ENCODE peak calls at places on chromosomes 11 and 22, in seven cellular contexts. E is fibroblast of lung, W is choroid plexus epithelial cell, X is dorsolateral prefrontal cortex, Q is adrenal gland, R is gastrocnemius medialis, Y is fibroblast of villous mesenchyme. I is an unnamed sample.

GRCh38 chr22:41290262-41291221 is 4.6 kb upstream of the RANGAP1 start:
- DNase-seq in E (peak; percentile 86), W (peak; percentile 89), X (no peak), Q (no peak), R (no peak), Y (peak; percentile 79), I (no peak)

GRCh38 chr11:70580036-70580805 is 181.9 kb downstream of the CTTN start:
- DNase-seq in E (no peak), W (no peak), X (no peak), Q (no peak), R (no peak), Y (no peak), I (no peak)

GRCh38 chr11:69801513-69802335 is 17.5 kb downstream of the FGF3 start:
- DNase-seq in E (no peak), W (peak; percentile 28), X (no peak), Q (peak; percentile 34), R (no peak), Y (peak; percentile 7), I (peak; percentile 76)

GRCh38 chr22:48346911-48347310 is 1480.8 kb downstream of the BRD1 start:
- DNase-seq in E (no peak), W (no peak), X (no peak), Q (no peak), R (no peak), Y (no peak), I (no peak)

GRCh38 chr11:14977481-14977880 is 5.3 kb upstream of the CALCA start:
- DNase-seq in E (no peak), W (no peak), X (no peak), Q (no peak), R (no peak), Y (no peak), I (no peak)

GRCh38 chr11:116955949-116956348 is 118.5 kb upstream of the APOA1 start:
- DNase-seq in E (no peak), W (no peak), X (no peak), Q (no peak), R (peak; percentile 10), Y (no peak), I (no peak)

GRCh38 chr22:41524809-41525449 is 19.3 kb downstream of the POLR3H start:
- DNase-seq in E (no peak), W (peak; percentile 57), X (peak; percentile 63), Q (no peak), R (no peak), Y (peak; percentile 42), I (peak; percentile 76)

GRCh38 chr11:17718015-17718414 is 1.4 kb upstream of the MYOD1 start:
- DNase-seq in E (no peak), W (no peak), X (no peak), Q (no peak), R (no peak), Y (no peak), I (no peak)

GRCh38 chr11:117792241-117792640 is 4.8 kb downstream of the DSCAML1 start:
- DNase-seq in E (no peak), W (no peak), X (no peak), Q (no peak), R (no peak), Y (no peak), I (no peak)

GRCh38 chr11:76329983-76330382 is 50.9 kb downstream of the THAP12 start:
- DNase-seq in E (no peak), W (peak; percentile 11), X (no peak), Q (no peak), R (no peak), Y (no peak), I (no peak)

GRCh38 chr22:38271927-38272372 is 860 bp downstream of the TMEM184B start:
- DNase-seq in E (no peak), W (no peak), X (no peak), Q (no peak), R (no peak), Y (no peak), I (no peak)

GRCh38 chr11:2511421-2512369 is 66.9 kb downstream of the KCNQ1 start:
- DNase-seq in E (no peak), W (no peak), X (peak; percentile 26), Q (peak; percentile 43), R (no peak), Y (no peak), I (peak; percentile 31)

GRCh38 chr22:28883917-28884753 is 763 bp downstream of the ZNRF3 start:
- DNase-seq in E (peak; percentile 39), W (peak; percentile 60), X (no peak), Q (peak; percentile 58), R (no peak), Y (peak; percentile 59), I (peak; percentile 49)

GRCh38 chr11:75214411-75214821 is 26.2 kb upstream of the TPBGL start:
- DNase-seq in E (peak; percentile 68), W (peak; percentile 87), X (no peak), Q (peak; percentile 90), R (no peak), Y (peak; percentile 82), I (peak; percentile 74)

GRCh38 chr11:472272-472671 is 22.2 kb downstream of the PTDSS2 start:
- DNase-seq in E (no peak), W (no peak), X (no peak), Q (no peak), R (no peak), Y (no peak), I (no peak)

GRCh38 chr11:471468-472145 is 21.5 kb downstream of the PTDSS2 start:
- DNase-seq in E (no peak), W (no peak), X (no peak), Q (no peak), R (no peak), Y (no peak), I (no peak)

GRCh38 chr11:468036-468435 is 18.0 kb downstream of the PTDSS2 start:
- DNase-seq in E (no peak), W (no peak), X (no peak), Q (no peak), R (no peak), Y (no peak), I (no peak)

GRCh38 chr11:468493-468892 is 18.4 kb downstream of the PTDSS2 start:
- DNase-seq in E (no peak), W (no peak), X (no peak), Q (no peak), R (no peak), Y (no peak), I (no peak)

DNA sequence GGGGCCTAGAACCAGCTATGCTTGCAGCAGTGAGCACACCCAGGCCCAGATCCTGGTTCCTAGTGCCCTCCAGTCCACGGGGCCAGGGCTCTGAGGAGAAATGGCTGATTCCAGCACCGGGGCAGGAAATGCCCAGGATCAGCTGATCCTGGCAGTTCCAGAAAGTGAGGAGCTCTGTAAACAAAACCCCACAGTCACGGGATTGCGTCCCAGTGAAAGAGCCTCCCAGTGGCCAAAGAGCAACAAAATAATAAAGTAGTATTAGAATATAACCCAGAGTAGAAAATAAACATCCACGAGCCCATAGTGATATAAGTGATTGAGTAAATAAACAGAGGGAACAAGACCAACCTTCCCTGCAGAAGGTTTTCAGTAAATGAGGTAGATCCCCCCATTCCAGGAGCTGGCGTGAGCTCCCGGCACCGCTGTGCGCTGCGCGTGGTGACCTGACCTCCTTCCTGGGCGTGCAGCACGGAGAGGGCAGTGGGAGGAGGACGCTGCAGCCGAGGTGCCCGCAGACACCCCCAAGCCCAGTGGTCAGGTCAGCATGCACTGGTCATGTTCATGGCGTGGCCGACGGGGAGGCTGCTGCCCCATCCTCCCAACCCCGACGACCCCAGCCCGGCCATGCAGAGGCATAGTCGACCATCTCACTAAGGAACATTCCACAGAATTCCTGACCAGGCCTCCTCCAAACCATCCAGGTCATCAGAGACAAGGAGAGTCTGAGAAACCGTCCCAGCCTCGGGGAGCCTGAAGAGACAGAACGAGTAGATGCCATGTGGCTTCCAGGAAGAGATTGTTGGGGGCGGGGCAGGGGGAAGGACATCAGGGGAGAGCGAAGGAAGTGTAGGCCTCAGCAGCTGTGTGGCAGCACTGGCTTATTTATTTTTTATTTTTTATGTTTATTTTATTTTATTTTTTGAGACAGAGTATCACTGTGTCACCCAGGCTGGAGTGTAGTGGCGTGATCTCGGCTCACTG is 19.9 kb downstream of the PTDSS2 start:
- DNase-seq in E (peak; percentile 47), W (peak; percentile 91), X (peak; percentile 86), Q (peak; percentile 79), R (peak; percentile 33), Y (peak; percentile 94), I (no peak)
- TF ChIP-seq CTCF in E (peak; percentile 24), W (peak; percentile 36), X (peak; percentile 55), Q (no peak), R (no peak), Y (peak; percentile 28), I (no peak)

GRCh38 chr11:102192349-102193066 is 82.3 kb downstream of the YAP1 start:
- DNase-seq in E (no peak), W (no peak), X (no peak), Q (no peak), R (no peak), Y (peak; percentile 96), I (no peak)
- TF ChIP-seq CTCF in E (no peak), W (no peak), X (no peak), Q (no peak), R (no peak), Y (no peak), I (no peak)

GRCh38 chr11:131037873-131038272 is 121.6 kb upstream of the SNX19 start:
- DNase-seq in E (no peak), W (peak; percentile 4), X (no peak), Q (no peak), R (no peak), Y (no peak), I (no peak)
- TF ChIP-seq CTCF in E (no peak), W (peak; percentile 18), X (no peak), Q (no peak), R (no peak), Y (peak; percentile 32), I (no peak)

DNA sequence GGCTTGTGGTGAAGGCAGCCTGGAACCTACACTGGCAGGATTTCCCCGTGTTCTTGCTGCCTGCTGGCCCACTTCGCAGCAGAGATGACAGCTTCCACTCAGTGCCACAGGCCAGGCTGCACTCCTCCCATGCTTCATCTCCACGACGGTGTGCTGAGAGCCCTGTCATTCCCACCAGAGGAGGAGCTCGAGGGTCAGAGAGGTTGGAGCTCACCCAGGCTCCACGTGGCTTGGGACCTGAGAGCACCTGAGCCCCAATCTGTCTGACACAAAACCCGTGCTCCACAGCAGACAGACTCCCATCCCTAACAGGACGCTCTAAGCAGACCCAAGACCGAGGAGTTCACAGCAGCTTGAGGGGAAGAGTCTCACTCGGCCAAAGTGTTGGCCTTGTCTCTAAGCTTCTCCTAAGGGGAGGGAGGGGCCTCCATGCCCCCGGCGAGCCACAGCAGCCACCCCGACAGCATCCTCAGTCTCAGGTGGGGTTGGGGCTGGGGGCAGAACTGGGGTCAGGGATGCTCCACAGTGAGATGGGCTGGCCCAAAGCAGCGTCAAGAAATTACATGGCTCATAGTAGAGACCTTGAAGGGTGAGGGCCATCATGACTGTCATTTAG is 10.7 kb downstream of the LRFN4 start:
- DNase-seq in E (no peak), W (no peak), X (no peak), Q (no peak), R (no peak), Y (no peak), I (no peak)
- TF ChIP-seq CTCF in E (no peak), W (peak; percentile 2), X (no peak), Q (no peak), R (no peak), Y (no peak), I (no peak)

DNA sequence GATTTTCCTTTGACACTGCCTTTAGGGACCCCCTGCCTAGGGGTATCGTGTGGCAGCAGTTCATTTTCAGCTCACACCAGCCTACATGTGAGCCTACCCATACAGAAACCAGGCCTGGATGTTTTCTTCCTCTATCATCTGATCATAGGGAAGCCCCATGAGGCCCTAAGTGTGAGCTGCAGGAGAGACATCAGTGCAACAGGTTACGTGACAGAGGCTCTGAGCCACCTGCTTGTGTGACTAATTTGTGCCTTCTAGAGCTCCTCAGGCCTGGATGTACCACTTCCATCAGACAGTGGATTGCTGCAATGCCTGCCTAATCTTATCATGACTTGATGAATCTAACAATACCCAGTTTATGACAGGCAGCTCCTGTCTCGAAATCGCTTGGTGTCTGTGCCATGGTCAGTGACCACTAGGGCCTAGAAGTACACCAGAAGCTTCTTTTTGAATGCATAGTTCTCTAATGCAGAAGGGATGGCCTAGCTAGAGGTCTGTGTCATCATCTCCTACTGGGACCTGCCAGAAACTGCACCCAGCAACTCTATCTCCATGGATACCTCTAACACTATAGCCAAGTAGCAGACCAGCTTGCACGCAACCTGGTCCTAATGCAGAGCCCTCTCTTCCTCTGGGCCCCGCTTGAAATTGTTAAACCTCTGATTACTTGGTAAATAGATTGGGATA is 109.7 kb upstream of the CLPB start:
- DNase-seq in E (no peak), W (no peak), X (no peak), Q (no peak), R (no peak), Y (no peak), I (no peak)
- TF ChIP-seq CTCF in E (no peak), W (no peak), X (no peak), Q (no peak), R (no peak), Y (no peak), I (no peak)